ENCODE peak calls at places on chromosomes 11 and 22, in nine cellular contexts. R, C, Q, D, Y, V, K, O and G are unnamed samples.

GRCh38 chr11:47572715-47573255 is 6.0 kb downstream of the KBTBD4 start:
- DNase-seq in R (no peak), C (no peak), Q (no peak), D (peak; percentile 57), Y (no peak), V (no peak), K (no peak), O (no peak), G (no peak)

GRCh38 chr22:39938509-39938908 is 21.7 kb upstream of the TMA7B start:
- DNase-seq in R (peak; percentile 53), C (no peak), Q (peak; percentile 35), D (no peak), Y (no peak), V (no peak), K (no peak), O (no peak), G (no peak)

GRCh38 chr22:46053563-46054090 is 76.7 kb upstream of the WNT7B start:
- DNase-seq in R (no peak), C (peak; percentile 50), Q (no peak), D (peak; percentile 74), Y (peak; percentile 48), V (peak; percentile 71), K (no peak), O (peak; percentile 73), G (peak; percentile 61)

GRCh38 chr11:67366546-67366945 is 6.9 kb downstream of the CLCF1 start:
- DNase-seq in R (no peak), C (no peak), Q (no peak), D (no peak), Y (no peak), V (no peak), K (no peak), O (no peak), G (no peak)

GRCh38 chr11:63534895-63535461 is 1.6 kb upstream of the PLAAT4 start:
- DNase-seq in R (no peak), C (no peak), Q (no peak), D (no peak), Y (peak; percentile 17), V (no peak), K (no peak), O (no peak), G (no peak)

GRCh38 chr11:65489061-65489705 is 9.7 kb upstream of the MALAT1 start:
- DNase-seq in R (no peak), C (peak; percentile 89), Q (no peak), D (no peak), Y (no peak), V (no peak), K (peak; percentile 84), O (no peak), G (no peak)

GRCh38 chr22:20015971-20016733 is 471 bp downstream of the ARVCF start:
- DNase-seq in R (no peak), C (no peak), Q (peak; percentile 12), D (no peak), Y (peak; percentile 31), V (no peak), K (peak; percentile 12), O (peak; percentile 65), G (no peak)

GRCh38 chr11:78310500-78310909 is 107.1 kb downstream of the GAB2 start:
- DNase-seq in R (no peak), C (peak; percentile 45), Q (no peak), D (no peak), Y (no peak), V (peak; percentile 22), K (no peak), O (peak; percentile 15), G (no peak)

GRCh38 chr11:17605736-17606135 is 58.7 kb downstream of the OTOG start:
- DNase-seq in R (no peak), C (no peak), Q (no peak), D (no peak), Y (peak; percentile 3), V (no peak), K (no peak), O (no peak), G (no peak)

GRCh38 chr11:121755191-121755590 is 302.4 kb upstream of the SORL1-AS1 start:
- DNase-seq in R (no peak), C (no peak), Q (no peak), D (no peak), Y (no peak), V (no peak), K (no peak), O (no peak), G (no peak)

GRCh38 chr11:1706634-1707400 is 9.8 kb downstream of the KRTAP5-6 start:
- DNase-seq in R (no peak), C (no peak), Q (no peak), D (no peak), Y (no peak), V (no peak), K (peak; percentile 67), O (no peak), G (no peak)

GRCh38 chr11:80627364-80627763 is 1186.5 kb upstream of the TENM4 start:
- DNase-seq in R (no peak), C (no peak), Q (no peak), D (no peak), Y (no peak), V (no peak), K (no peak), O (no peak), G (no peak)

GRCh38 chr22:36816635-36817428 is at the start of gene PVALB:
- DNase-seq in R (no peak), C (no peak), Q (no peak), D (peak; percentile 37), Y (no peak), V (no peak), K (no peak), O (no peak), G (peak; percentile 15)

GRCh38 chr11:4523666-4524065 is 21.3 kb upstream of the OR52M1 start:
- DNase-seq in R (no peak), C (no peak), Q (no peak), D (no peak), Y (no peak), V (no peak), K (no peak), O (no peak), G (no peak)

GRCh38 chr11:134334796-134335571 is 3.2 kb downstream of the GLB1L2 start:
- DNase-seq in R (no peak), C (no peak), Q (no peak), D (no peak), Y (no peak), V (no peak), K (no peak), O (no peak), G (no peak)

GRCh38 chr11:18046116-18046777 is at the start of gene TPH1:
- DNase-seq in R (no peak), C (no peak), Q (no peak), D (no peak), Y (no peak), V (no peak), K (no peak), O (peak; percentile 34), G (peak; percentile 64)

GRCh38 chr11:73384871-73385692 is 8.9 kb downstream of the RELT start:
- DNase-seq in R (no peak), C (no peak), Q (no peak), D (no peak), Y (peak; percentile 49), V (no peak), K (no peak), O (no peak), G (no peak)

GRCh38 chr11:126132319-126132718 is 69.7 kb upstream of the CDON start:
- DNase-seq in R (no peak), C (peak; percentile 14), Q (no peak), D (peak; percentile 54), Y (no peak), V (no peak), K (peak; percentile 49), O (no peak), G (peak; percentile 66)

GRCh38 chr11:107697291-107697690 is 14.6 kb downstream of the SLN start:
- DNase-seq in R (no peak), C (no peak), Q (no peak), D (no peak), Y (no peak), V (no peak), K (no peak), O (no peak), G (no peak)

GRCh38 chr11:19679952-19680823 is 32.4 kb upstream of the NAV2 start:
- DNase-seq in R (no peak), C (peak; percentile 99), Q (no peak), D (peak; percentile 7), Y (no peak), V (peak; percentile 53), K (peak; percentile 87), O (no peak), G (no peak)

GRCh38 chr22:26615149-26615548 is 2.7 kb downstream of the CRYBB1 start:
- DNase-seq in R (no peak), C (no peak), Q (no peak), D (no peak), Y (no peak), V (no peak), K (no peak), O (no peak), G (no peak)

GRCh38 chr11:12319734-12320387 is 57.5 kb upstream of the PARVA start:
- DNase-seq in R (no peak), C (no peak), Q (no peak), D (peak; percentile 9), Y (no peak), V (no peak), K (no peak), O (no peak), G (peak; percentile 81)

GRCh38 chr22:27045103-27045940 is 387.9 kb downstream of the MIAT start:
- DNase-seq in R (no peak), C (peak; percentile 13), Q (no peak), D (peak; percentile 73), Y (no peak), V (no peak), K (peak; percentile 66), O (no peak), G (no peak)

GRCh38 chr11:130625907-130626306 is 177.5 kb downstream of the ADAMTS15 start:
- DNase-seq in R (no peak), C (no peak), Q (no peak), D (no peak), Y (no peak), V (no peak), K (no peak), O (no peak), G (no peak)

GRCh38 chr11:134574425-134574824 is 162.4 kb upstream of the B3GAT1 start:
- DNase-seq in R (no peak), C (no peak), Q (no peak), D (no peak), Y (peak; percentile 4), V (no peak), K (no peak), O (no peak), G (no peak)